ENCODE peak calls at places on chromosomes 11 and 22, in five cellular contexts. One of them, this sample, is unnamed.

GRCh38 chr22:18110944-18111758 is 542 bp downstream of the TUBA8 start:
- DNase-seq in brain microvascular endothelial cell: no peak
- DNase-seq in HT1080: no peak
- DNase-seq in HCT116: no peak
- DNase-seq in globus pallidus: no peak
- DNase-seq in this sample: no peak

GRCh38 chr22:46147471-46148267 is 2.7 kb upstream of the PPARA start:
- DNase-seq in brain microvascular endothelial cell: no peak
- DNase-seq in HT1080: no peak
- DNase-seq in HCT116: no peak
- DNase-seq in globus pallidus: no peak
- DNase-seq in this sample: no peak

GRCh38 chr22:29509298-29509697 is 29.3 kb downstream of the NEFH start:
- DNase-seq in brain microvascular endothelial cell: no peak
- DNase-seq in HT1080: no peak
- DNase-seq in HCT116: no peak
- DNase-seq in globus pallidus: no peak
- DNase-seq in this sample: no peak

GRCh38 chr11:10623797-10624761 is 55.6 kb upstream of the LYVE1 start:
- DNase-seq in brain microvascular endothelial cell: no peak
- DNase-seq in HT1080: peak
- DNase-seq in HCT116: peak
- DNase-seq in globus pallidus: no peak
- DNase-seq in this sample: no peak

GRCh38 chr11:61531033-61531432 is 22.5 kb downstream of the LRRC10B start:
- DNase-seq in brain microvascular endothelial cell: no peak
- DNase-seq in HT1080: no peak
- DNase-seq in HCT116: no peak
- DNase-seq in globus pallidus: no peak
- DNase-seq in this sample: no peak

GRCh38 chr11:2934611-2935239 is 5.5 kb upstream of the PHLDA2 start:
- DNase-seq in brain microvascular endothelial cell: no peak
- DNase-seq in HT1080: no peak
- DNase-seq in HCT116: no peak
- DNase-seq in globus pallidus: no peak
- DNase-seq in this sample: no peak

GRCh38 chr11:35272391-35272821 is 133.4 kb downstream of the CD44 start:
- DNase-seq in brain microvascular endothelial cell: no peak
- DNase-seq in HT1080: no peak
- DNase-seq in HCT116: no peak
- DNase-seq in globus pallidus: peak
- DNase-seq in this sample: peak

GRCh38 chr11:132379540-132379939 is 1009.1 kb downstream of the NTM start:
- DNase-seq in brain microvascular endothelial cell: no peak
- DNase-seq in HT1080: no peak
- DNase-seq in HCT116: no peak
- DNase-seq in globus pallidus: no peak
- DNase-seq in this sample: no peak

GRCh38 chr22:43287441-43287840 is 55.7 kb downstream of the SCUBE1 start:
- DNase-seq in brain microvascular endothelial cell: no peak
- DNase-seq in HT1080: no peak
- DNase-seq in HCT116: no peak
- DNase-seq in globus pallidus: no peak
- DNase-seq in this sample: no peak